ENCODE peak calls at places on chromosomes 2 and 18, in eight cellular contexts. F is KBM-7, M is caudate nucleus, Z is gastrocnemius medialis, Q is upper lobe of right lung, K is fibroblast of lung, V is DND-41, H is ovary. J is an unnamed sample.

GRCh38 chr2:217741381-217741955 is 261.3 kb downstream of the TNS1 start:
- DNase-seq in H (no peak), K (no peak), F (no peak), M (peak; percentile 27), V (no peak), Q (no peak), Z (no peak), J (no peak)

GRCh38 chr2:101773137-101773536 is 75.6 kb downstream of the MAP4K4 start:
- DNase-seq in V (peak; percentile 26), M (no peak), Z (no peak), H (no peak), F (no peak), K (no peak), Q (no peak), J (no peak)

GRCh38 chr18:3016584-3017292 is 3.8 kb upstream of the LPIN2 start:
- DNase-seq in V (no peak), K (no peak), Q (no peak), F (peak; percentile 91), H (no peak), Z (no peak), M (no peak), J (no peak)

GRCh38 chr2:150171065-150171548 is 316.4 kb downstream of the RND3 start:
- DNase-seq in K (no peak), H (no peak), V (no peak), F (no peak), M (no peak), Q (no peak), Z (no peak), J (no peak)

GRCh38 chr2:28163028-28163427 is 229.6 kb upstream of the FOSL2 start:
- DNase-seq in F (no peak), H (no peak), Z (peak; percentile 87), V (no peak), M (no peak), K (no peak), Q (no peak), J (no peak)

GRCh38 chr2:69210386-69210785 is 176.6 kb downstream of the GFPT1 start:
- DNase-seq in F (no peak), Z (no peak), M (no peak), V (no peak), Q (no peak), H (no peak), K (no peak), J (no peak)

GRCh38 chr2:197445746-197446145 is 7.6 kb upstream of the COQ10B start:
- DNase-seq in V (no peak), M (no peak), Q (no peak), H (no peak), F (no peak), K (no peak), Z (no peak), J (no peak)

GRCh38 chr2:164859251-164859818 is 17.7 kb upstream of the COBLL1 start:
- DNase-seq in Z (no peak), M (no peak), K (no peak), F (no peak), H (no peak), V (no peak), Q (no peak), J (no peak)

GRCh38 chr2:233091595-233092375 is 31.6 kb downstream of the INPP5D start:
- DNase-seq in M (no peak), F (no peak), V (no peak), Q (peak; percentile 41), K (no peak), Z (no peak), H (no peak), J (no peak)

GRCh38 chr2:233026211-233026813 is 6.2 kb upstream of the NEU2 start:
- DNase-seq in F (no peak), M (no peak), Q (no peak), V (no peak), H (no peak), Z (no peak), K (peak; percentile 88), J (no peak)

GRCh38 chr2:9282713-9283112 is 76.1 kb downstream of the ASAP2 start:
- DNase-seq in F (no peak), V (no peak), M (no peak), Q (no peak), Z (no peak), K (no peak), H (no peak), J (no peak)

GRCh38 chr2:206482633-206483032 is 39.3 kb downstream of the ADAM23 start:
- DNase-seq in M (no peak), F (no peak), V (no peak), H (no peak), Q (no peak), K (no peak), Z (no peak), J (no peak)

GRCh38 chr2:216094701-216095100 is 13.0 kb downstream of the TMEM169 start:
- DNase-seq in M (no peak), Z (no peak), V (no peak), F (no peak), K (no peak), H (no peak), Q (no peak), J (no peak)

GRCh38 chr2:230794472-230794871 is 70.3 kb upstream of the ITM2C start:
- DNase-seq in H (no peak), F (no peak), V (no peak), K (peak; percentile 52), M (no peak), Z (no peak), Q (no peak), J (no peak)

GRCh38 chr18:46224181-46224775 is 120.1 kb downstream of the HAUS1 start:
- DNase-seq in F (no peak), V (no peak), H (no peak), Z (no peak), Q (no peak), M (no peak), K (peak; percentile 60), J (no peak)

GRCh38 chr2:184205048-184205596 is 393.2 kb upstream of the ZNF804A start:
- DNase-seq in V (no peak), Z (no peak), H (no peak), F (no peak), K (no peak), M (no peak), Q (no peak), J (no peak)

GRCh38 chr2:172489682-172490081 is 62.3 kb downstream of the ITGA6 start:
- DNase-seq in V (no peak), K (no peak), H (no peak), F (no peak), Q (no peak), Z (no peak), M (no peak), J (no peak)

GRCh38 chr2:101380376-101380775 is 6.9 kb downstream of the CREG2 start:
- DNase-seq in V (no peak), Q (no peak), F (no peak), K (peak; percentile 85), Z (peak; percentile 55), H (no peak), M (no peak), J (no peak)

GRCh38 chr18:69787825-69788547 is 159.7 kb downstream of the CD226 start:
- DNase-seq in F (no peak), V (no peak), Z (no peak), H (no peak), K (peak; percentile 92), Q (no peak), M (no peak), J (no peak)

GRCh38 chr2:148674063-148675020 is 29.8 kb downstream of the EPC2 start:
- DNase-seq in K (peak; percentile 37), M (no peak), Q (no peak), H (no peak), F (peak; percentile 58), V (peak; percentile 49), Z (no peak), J (no peak)

GRCh38 chr2:201852878-201853415 is 46.6 kb downstream of the CDK15 start:
- DNase-seq in M (no peak), Q (no peak), V (no peak), F (no peak), H (no peak), Z (no peak), K (peak; percentile 21), J (no peak)

GRCh38 chr2:37795938-37796337 is 124.5 kb upstream of the CDC42EP3 start:
- DNase-seq in Q (no peak), H (no peak), Z (no peak), K (peak; percentile 95), F (no peak), V (no peak), M (no peak), J (no peak)

GRCh38 chr2:10487144-10488104 is 39.3 kb upstream of the ODC1 start:
- DNase-seq in H (no peak), Z (no peak), M (no peak), F (no peak), Q (no peak), V (no peak), K (no peak), J (no peak)

GRCh38 chr2:217604527-217605279 is 398.1 kb downstream of the TNS1 start:
- DNase-seq in M (no peak), K (no peak), F (no peak), Z (peak; percentile 59), H (no peak), V (no peak), Q (no peak), J (no peak)

GRCh38 chr2:16395601-16396000 is 270.0 kb downstream of the CYRIA start:
- DNase-seq in Q (no peak), H (no peak), K (no peak), Z (no peak), V (no peak), M (no peak), F (no peak), J (no peak)

GRCh38 chr2:172434821-172435607 is 7.6 kb downstream of the ITGA6 start:
- DNase-seq in Q (no peak), Z (no peak), H (no peak), V (peak; percentile 61), M (no peak), K (peak; percentile 20), F (peak; percentile 78), J (no peak)

GRCh38 chr2:24836706-24837105 is 43.5 kb downstream of the CENPO start:
- DNase-seq in Q (no peak), K (no peak), Z (no peak), V (no peak), F (no peak), H (peak; percentile 35), M (no peak), J (no peak)

GRCh38 chr2:118881490-118882129 is 34.2 kb upstream of the EN1 start:
- DNase-seq in F (peak; percentile 62), M (peak; percentile 23), Q (peak; percentile 75), Z (peak; percentile 33), K (peak; percentile 11), H (no peak), V (peak; percentile 59), J (peak; percentile 6)

GRCh38 chr2:70675862-70676261 is 92.1 kb downstream of the ADD2 start:
- DNase-seq in V (no peak), Q (no peak), F (no peak), K (no peak), M (no peak), H (no peak), Z (no peak), J (no peak)

GRCh38 chr18:47605093-47605492 is 325.4 kb downstream of the SMAD2 start:
- DNase-seq in K (no peak), Q (no peak), H (no peak), F (no peak), M (no peak), Z (no peak), V (no peak), J (no peak)

GRCh38 chr2:23901966-23902942 is 24.7 kb downstream of the ATAD2B start:
- DNase-seq in Q (no peak), Z (no peak), H (no peak), K (peak; percentile 65), F (no peak), V (no peak), M (no peak), J (no peak)

J was measured in hippocampal formation.